ENCODE peak calls at places on chromosomes 12 and 14, in eight cellular contexts. One of them, this sample, is unnamed.

GRCh38 chr12:104683831-104684503 is 227.2 kb downstream of the CHST11 start:
- DNase-seq in tibial nerve: no peak
- DNase-seq in colonic mucosa: no peak
- DNase-seq in AG04449: no peak
- DNase-seq in tibial artery: no peak
- DNase-seq in A549: no peak
- DNase-seq in HCT116: no peak
- DNase-seq in CD8-positive, alpha-beta T cell: no peak
- DNase-seq in this sample: no peak

GRCh38 chr14:100392266-100392850 is 69.2 kb downstream of the SLC25A47 start:
- DNase-seq in tibial nerve: no peak
- DNase-seq in colonic mucosa: no peak
- DNase-seq in AG04449: no peak
- DNase-seq in tibial artery: no peak
- DNase-seq in A549: no peak
- DNase-seq in HCT116: no peak
- DNase-seq in CD8-positive, alpha-beta T cell: no peak
- DNase-seq in this sample: no peak

GRCh38 chr14:51369814-51370213 is 129.8 kb downstream of the TMX1 start:
- DNase-seq in tibial nerve: no peak
- DNase-seq in colonic mucosa: no peak
- DNase-seq in AG04449: no peak
- DNase-seq in tibial artery: no peak
- DNase-seq in A549: no peak
- DNase-seq in HCT116: peak
- DNase-seq in CD8-positive, alpha-beta T cell: no peak
- DNase-seq in this sample: no peak

GRCh38 chr14:94655169-94655710 is 43.0 kb downstream of the SERPINA3 start:
- DNase-seq in tibial nerve: no peak
- DNase-seq in colonic mucosa: no peak
- DNase-seq in AG04449: peak
- DNase-seq in tibial artery: no peak
- DNase-seq in A549: no peak
- DNase-seq in HCT116: no peak
- DNase-seq in CD8-positive, alpha-beta T cell: no peak
- DNase-seq in this sample: no peak

GRCh38 chr14:90693413-90693812 is 122.8 kb downstream of the TTC7B start:
- DNase-seq in tibial nerve: no peak
- DNase-seq in colonic mucosa: no peak
- DNase-seq in AG04449: no peak
- DNase-seq in tibial artery: no peak
- DNase-seq in A549: no peak
- DNase-seq in HCT116: no peak
- DNase-seq in CD8-positive, alpha-beta T cell: no peak
- DNase-seq in this sample: no peak

GRCh38 chr12:57461326-57461903 is 1.8 kb downstream of the GLI1 start:
- DNase-seq in tibial nerve: peak
- DNase-seq in colonic mucosa: peak
- DNase-seq in AG04449: no peak
- DNase-seq in tibial artery: peak
- DNase-seq in A549: peak
- DNase-seq in HCT116: no peak
- DNase-seq in CD8-positive, alpha-beta T cell: no peak
- DNase-seq in this sample: no peak

GRCh38 chr14:105348169-105348944 is 33.8 kb downstream of the PACS2 start:
- DNase-seq in tibial nerve: no peak
- DNase-seq in colonic mucosa: no peak
- DNase-seq in AG04449: no peak
- DNase-seq in tibial artery: no peak
- DNase-seq in A549: no peak
- DNase-seq in HCT116: no peak
- DNase-seq in CD8-positive, alpha-beta T cell: no peak
- DNase-seq in this sample: no peak

GRCh38 chr12:124566181-124567034 is 1.0 kb downstream of the NCOR2 start:
- DNase-seq in tibial nerve: peak
- DNase-seq in colonic mucosa: peak
- DNase-seq in AG04449: no peak
- DNase-seq in tibial artery: peak
- DNase-seq in A549: peak
- DNase-seq in HCT116: peak
- DNase-seq in CD8-positive, alpha-beta T cell: peak
- DNase-seq in this sample: no peak

GRCh38 chr14:53894456-53894855 is 62.2 kb downstream of the BMP4 start:
- DNase-seq in tibial nerve: no peak
- DNase-seq in colonic mucosa: no peak
- DNase-seq in AG04449: no peak
- DNase-seq in tibial artery: no peak
- DNase-seq in A549: no peak
- DNase-seq in HCT116: no peak
- DNase-seq in CD8-positive, alpha-beta T cell: no peak
- DNase-seq in this sample: no peak

GRCh38 chr12:76455582-76456345 is 103.8 kb downstream of the OSBPL8 start:
- DNase-seq in tibial nerve: peak
- DNase-seq in colonic mucosa: no peak
- DNase-seq in AG04449: peak
- DNase-seq in tibial artery: no peak
- DNase-seq in A549: peak
- DNase-seq in HCT116: peak
- DNase-seq in CD8-positive, alpha-beta T cell: no peak
- DNase-seq in this sample: no peak

GRCh38 chr12:93918900-93919299 is 229.5 kb upstream of the PLXNC1 start:
- DNase-seq in tibial nerve: no peak
- DNase-seq in colonic mucosa: no peak
- DNase-seq in AG04449: no peak
- DNase-seq in tibial artery: no peak
- DNase-seq in A549: no peak
- DNase-seq in HCT116: no peak
- DNase-seq in CD8-positive, alpha-beta T cell: no peak
- DNase-seq in this sample: no peak

GRCh38 chr12:109961612-109962011 is 34.6 kb downstream of the GIT2 start:
- DNase-seq in tibial nerve: no peak
- DNase-seq in colonic mucosa: no peak
- DNase-seq in AG04449: no peak
- DNase-seq in tibial artery: no peak
- DNase-seq in A549: no peak
- DNase-seq in HCT116: no peak
- DNase-seq in CD8-positive, alpha-beta T cell: no peak
- DNase-seq in this sample: no peak

GRCh38 chr14:65184032-65184764 is 81.9 kb upstream of the MAX start:
- DNase-seq in tibial nerve: no peak
- DNase-seq in colonic mucosa: no peak
- DNase-seq in AG04449: no peak
- DNase-seq in tibial artery: no peak
- DNase-seq in A549: no peak
- DNase-seq in HCT116: no peak
- DNase-seq in CD8-positive, alpha-beta T cell: no peak
- DNase-seq in this sample: no peak

GRCh38 chr12:115598827-115599226 is 678.7 kb downstream of the MED13L start:
- DNase-seq in tibial nerve: no peak
- DNase-seq in colonic mucosa: no peak
- DNase-seq in AG04449: no peak
- DNase-seq in tibial artery: no peak
- DNase-seq in A549: no peak
- DNase-seq in HCT116: no peak
- DNase-seq in CD8-positive, alpha-beta T cell: no peak
- DNase-seq in this sample: no peak

GRCh38 chr14:24840204-24840893 is 206.4 kb upstream of the GZMB start:
- DNase-seq in tibial nerve: no peak
- DNase-seq in colonic mucosa: no peak
- DNase-seq in AG04449: no peak
- DNase-seq in tibial artery: no peak
- DNase-seq in A549: no peak
- DNase-seq in HCT116: no peak
- DNase-seq in CD8-positive, alpha-beta T cell: no peak
- DNase-seq in this sample: no peak

GRCh38 chr12:49917126-49917787 is 13.6 kb upstream of the FAIM2 start:
- DNase-seq in tibial nerve: no peak
- DNase-seq in colonic mucosa: no peak
- DNase-seq in AG04449: no peak
- DNase-seq in tibial artery: no peak
- DNase-seq in A549: no peak
- DNase-seq in HCT116: no peak
- DNase-seq in CD8-positive, alpha-beta T cell: no peak
- DNase-seq in this sample: no peak

GRCh38 chr12:14264777-14265176 is 100.7 kb upstream of the ATF7IP start:
- DNase-seq in tibial nerve: no peak
- DNase-seq in colonic mucosa: no peak
- DNase-seq in AG04449: no peak
- DNase-seq in tibial artery: no peak
- DNase-seq in A549: no peak
- DNase-seq in HCT116: no peak
- DNase-seq in CD8-positive, alpha-beta T cell: no peak
- DNase-seq in this sample: no peak

GRCh38 chr14:28671425-28671824 is 95.2 kb upstream of the FOXG1 start:
- DNase-seq in tibial nerve: no peak
- DNase-seq in colonic mucosa: no peak
- DNase-seq in AG04449: no peak
- DNase-seq in tibial artery: no peak
- DNase-seq in A549: no peak
- DNase-seq in HCT116: no peak
- DNase-seq in CD8-positive, alpha-beta T cell: no peak
- DNase-seq in this sample: no peak

GRCh38 chr12:119659289-119659897 is 8.5 kb upstream of the PRKAB1 start:
- DNase-seq in tibial nerve: peak
- DNase-seq in colonic mucosa: peak
- DNase-seq in AG04449: no peak
- DNase-seq in tibial artery: no peak
- DNase-seq in A549: peak
- DNase-seq in HCT116: no peak
- DNase-seq in CD8-positive, alpha-beta T cell: peak
- DNase-seq in this sample: no peak

GRCh38 chr14:68978550-68978911 is 571 bp downstream of the ACTN1 start:
- DNase-seq in tibial nerve: peak
- DNase-seq in colonic mucosa: peak
- DNase-seq in AG04449: no peak
- DNase-seq in tibial artery: peak
- DNase-seq in A549: peak
- DNase-seq in HCT116: no peak
- DNase-seq in CD8-positive, alpha-beta T cell: no peak
- DNase-seq in this sample: no peak
- H3K4me3 ChIP-seq in tibial nerve: peak
- H3K4me3 ChIP-seq in colonic mucosa: peak
- H3K4me3 ChIP-seq in AG04449: peak
- H3K4me3 ChIP-seq in tibial artery: peak
- H3K4me3 ChIP-seq in A549: peak
- H3K4me3 ChIP-seq in HCT116: peak
- H3K4me3 ChIP-seq in CD8-positive, alpha-beta T cell: peak
- H3K4me3 ChIP-seq in this sample: peak

GRCh38 chr14:75979641-75980422 is 2.0 kb downstream of the TGFB3 start:
- DNase-seq in tibial nerve: peak
- DNase-seq in colonic mucosa: no peak
- DNase-seq in AG04449: no peak
- DNase-seq in tibial artery: peak
- DNase-seq in A549: no peak
- DNase-seq in HCT116: no peak
- DNase-seq in CD8-positive, alpha-beta T cell: no peak
- DNase-seq in this sample: no peak
- TF ChIP-seq CTCF in tibial nerve: no peak
- TF ChIP-seq CTCF in colonic mucosa: no peak
- TF ChIP-seq CTCF in AG04449: no peak
- TF ChIP-seq CTCF in tibial artery: no peak
- TF ChIP-seq CTCF in A549: no peak
- TF ChIP-seq CTCF in HCT116: no peak
- TF ChIP-seq CTCF in CD8-positive, alpha-beta T cell: no peak
- TF ChIP-seq CTCF in this sample: no peak

GRCh38 chr12:130748786-130749185 is 32.7 kb upstream of the RIMBP2 start:
- DNase-seq in tibial nerve: no peak
- DNase-seq in colonic mucosa: no peak
- DNase-seq in AG04449: no peak
- DNase-seq in tibial artery: no peak
- DNase-seq in A549: no peak
- DNase-seq in HCT116: no peak
- DNase-seq in CD8-positive, alpha-beta T cell: no peak
- DNase-seq in this sample: no peak

GRCh38 chr12:130752692-130753230 is 36.7 kb upstream of the RIMBP2 start:
- DNase-seq in tibial nerve: no peak
- DNase-seq in colonic mucosa: no peak
- DNase-seq in AG04449: no peak
- DNase-seq in tibial artery: no peak
- DNase-seq in A549: no peak
- DNase-seq in HCT116: no peak
- DNase-seq in CD8-positive, alpha-beta T cell: no peak
- DNase-seq in this sample: no peak

GRCh38 chr12:130754234-130755001 is 38.3 kb upstream of the RIMBP2 start:
- DNase-seq in tibial nerve: no peak
- DNase-seq in colonic mucosa: no peak
- DNase-seq in AG04449: no peak
- DNase-seq in tibial artery: no peak
- DNase-seq in A549: no peak
- DNase-seq in HCT116: no peak
- DNase-seq in CD8-positive, alpha-beta T cell: no peak
- DNase-seq in this sample: no peak
- H3K4me3 ChIP-seq in tibial nerve: no peak
- H3K4me3 ChIP-seq in colonic mucosa: no peak
- H3K4me3 ChIP-seq in AG04449: no peak
- H3K4me3 ChIP-seq in tibial artery: no peak
- H3K4me3 ChIP-seq in A549: no peak
- H3K4me3 ChIP-seq in HCT116: peak
- H3K4me3 ChIP-seq in CD8-positive, alpha-beta T cell: peak
- H3K4me3 ChIP-seq in this sample: no peak

GRCh38 chr14:93099643-93100042 is 16.1 kb downstream of the ITPK1 start:
- DNase-seq in tibial nerve: no peak
- DNase-seq in colonic mucosa: no peak
- DNase-seq in AG04449: no peak
- DNase-seq in tibial artery: no peak
- DNase-seq in A549: no peak
- DNase-seq in HCT116: no peak
- DNase-seq in CD8-positive, alpha-beta T cell: no peak
- DNase-seq in this sample: no peak

GRCh38 chr14:93100098-93100497 is 15.6 kb downstream of the ITPK1 start:
- DNase-seq in tibial nerve: no peak
- DNase-seq in colonic mucosa: no peak
- DNase-seq in AG04449: no peak
- DNase-seq in tibial artery: no peak
- DNase-seq in A549: no peak
- DNase-seq in HCT116: no peak
- DNase-seq in CD8-positive, alpha-beta T cell: no peak
- DNase-seq in this sample: no peak

GRCh38 chr14:93100570-93100969 is 15.2 kb downstream of the ITPK1 start:
- DNase-seq in tibial nerve: no peak
- DNase-seq in colonic mucosa: no peak
- DNase-seq in AG04449: no peak
- DNase-seq in tibial artery: no peak
- DNase-seq in A549: no peak
- DNase-seq in HCT116: no peak
- DNase-seq in CD8-positive, alpha-beta T cell: no peak
- DNase-seq in this sample: no peak

GRCh38 chr14:93096923-93097322 is 18.8 kb downstream of the ITPK1 start:
- DNase-seq in tibial nerve: no peak
- DNase-seq in colonic mucosa: no peak
- DNase-seq in AG04449: no peak
- DNase-seq in tibial artery: no peak
- DNase-seq in A549: no peak
- DNase-seq in HCT116: no peak
- DNase-seq in CD8-positive, alpha-beta T cell: no peak
- DNase-seq in this sample: no peak

DNA sequence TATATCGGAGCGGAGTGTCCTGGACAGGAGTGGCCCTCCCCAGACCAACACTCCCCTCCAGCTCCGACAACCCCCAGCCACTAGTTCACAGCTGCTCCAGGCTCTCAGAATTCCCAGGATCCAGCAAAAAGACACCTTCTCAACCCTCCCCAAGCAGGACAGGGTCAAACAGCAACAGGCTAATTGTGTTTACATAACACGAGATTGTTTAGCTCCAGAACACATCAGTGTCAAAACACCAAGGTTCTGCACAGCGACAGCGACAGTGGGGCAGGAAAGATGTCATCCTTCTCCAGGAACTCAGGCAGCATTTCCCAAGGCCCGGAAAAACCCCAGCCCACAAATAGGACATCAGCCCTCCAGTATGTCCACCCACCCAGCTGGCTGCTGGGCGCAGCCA is 16.5 kb downstream of the ITPK1 start:
- DNase-seq in tibial nerve: no peak
- DNase-seq in colonic mucosa: no peak
- DNase-seq in AG04449: no peak
- DNase-seq in tibial artery: no peak
- DNase-seq in A549: no peak
- DNase-seq in HCT116: no peak
- DNase-seq in CD8-positive, alpha-beta T cell: no peak
- DNase-seq in this sample: no peak
- TF ChIP-seq CTCF in tibial nerve: no peak
- TF ChIP-seq CTCF in colonic mucosa: no peak
- TF ChIP-seq CTCF in AG04449: no peak
- TF ChIP-seq CTCF in tibial artery: no peak
- TF ChIP-seq CTCF in A549: no peak
- TF ChIP-seq CTCF in HCT116: no peak
- TF ChIP-seq CTCF in CD8-positive, alpha-beta T cell: no peak
- TF ChIP-seq CTCF in this sample: no peak

This sample was measured in esophagus squamous epithelium.